ENCODE peak calls at places on chromosome 1, in eight cellular contexts. K is adrenal gland, T is prostate gland, P is lower leg skin, F is heart left ventricle, H is esophagus squamous epithelium, N is uterus, X is A549. W is an unnamed sample.

GRCh38 chr1:228379165-228379460 is 27.5 kb downstream of the TRIM11 start:
- DNase-seq in H (no peak), T (no peak), F (peak; percentile 51), K (peak; percentile 50), P (peak; percentile 88), X (no peak), N (no peak), W (no peak)

GRCh38 chr1:212980123-212980800 is 29.9 kb downstream of the VASH2 start:
- DNase-seq in T (no peak), H (no peak), N (no peak), P (peak; percentile 61), F (no peak), K (peak; percentile 74), X (no peak), W (no peak)

GRCh38 chr1:151638074-151638775 is 26.4 kb downstream of the SNX27 start:
- DNase-seq in F (no peak), T (no peak), P (no peak), H (no peak), X (no peak), N (no peak), K (no peak), W (no peak)

GRCh38 chr1:58815069-58815679 is 31.3 kb upstream of the JUN start:
- DNase-seq in K (peak; percentile 92), H (peak; percentile 33), F (peak; percentile 93), T (peak; percentile 83), X (peak; percentile 94), N (peak; percentile 85), P (peak; percentile 95), W (peak; percentile 95)

GRCh38 chr1:55285849-55286248 is 70.7 kb upstream of the USP24 start:
- DNase-seq in F (no peak), N (no peak), K (no peak), H (no peak), T (peak; percentile 56), X (peak; percentile 51), P (no peak), W (no peak)

GRCh38 chr1:61742620-61743431 is 546 bp downstream of the PATJ start:
- DNase-seq in K (peak; percentile 62), N (peak; percentile 43), F (peak; percentile 74), P (peak; percentile 86), H (no peak), T (peak; percentile 23), X (peak; percentile 42), W (peak; percentile 83)

GRCh38 chr1:71046891-71047634 is 553 bp downstream of the PTGER3 start:
- DNase-seq in N (peak; percentile 38), F (peak; percentile 66), K (peak; percentile 20), H (no peak), T (peak; percentile 12), X (no peak), P (peak; percentile 85), W (peak; percentile 79)

GRCh38 chr1:61051455-61052392 is 30.6 kb upstream of the NFIA start:
- DNase-seq in F (peak; percentile 72), K (no peak), P (peak; percentile 90), N (no peak), T (no peak), X (no peak), H (no peak), W (no peak)

GRCh38 chr1:14924455-14925325 is 228.9 kb upstream of the TMEM51 start:
- DNase-seq in N (no peak), H (no peak), T (peak; percentile 50), F (peak; percentile 79), P (no peak), K (no peak), X (no peak), W (peak; percentile 81)

GRCh38 chr1:150626150-150626549 is 3.3 kb downstream of the ENSA start:
- DNase-seq in T (no peak), K (no peak), P (no peak), X (no peak), N (no peak), H (no peak), F (no peak), W (no peak)

GRCh38 chr1:150628766-150629114 is 672 bp downstream of the ENSA start:
- DNase-seq in N (no peak), P (no peak), K (no peak), X (no peak), H (no peak), T (no peak), F (no peak), W (no peak)

GRCh38 chr1:150627821-150628410 is 1.5 kb downstream of the ENSA start:
- DNase-seq in X (no peak), P (no peak), H (no peak), T (no peak), N (no peak), F (no peak), K (no peak), W (no peak)

DNA sequence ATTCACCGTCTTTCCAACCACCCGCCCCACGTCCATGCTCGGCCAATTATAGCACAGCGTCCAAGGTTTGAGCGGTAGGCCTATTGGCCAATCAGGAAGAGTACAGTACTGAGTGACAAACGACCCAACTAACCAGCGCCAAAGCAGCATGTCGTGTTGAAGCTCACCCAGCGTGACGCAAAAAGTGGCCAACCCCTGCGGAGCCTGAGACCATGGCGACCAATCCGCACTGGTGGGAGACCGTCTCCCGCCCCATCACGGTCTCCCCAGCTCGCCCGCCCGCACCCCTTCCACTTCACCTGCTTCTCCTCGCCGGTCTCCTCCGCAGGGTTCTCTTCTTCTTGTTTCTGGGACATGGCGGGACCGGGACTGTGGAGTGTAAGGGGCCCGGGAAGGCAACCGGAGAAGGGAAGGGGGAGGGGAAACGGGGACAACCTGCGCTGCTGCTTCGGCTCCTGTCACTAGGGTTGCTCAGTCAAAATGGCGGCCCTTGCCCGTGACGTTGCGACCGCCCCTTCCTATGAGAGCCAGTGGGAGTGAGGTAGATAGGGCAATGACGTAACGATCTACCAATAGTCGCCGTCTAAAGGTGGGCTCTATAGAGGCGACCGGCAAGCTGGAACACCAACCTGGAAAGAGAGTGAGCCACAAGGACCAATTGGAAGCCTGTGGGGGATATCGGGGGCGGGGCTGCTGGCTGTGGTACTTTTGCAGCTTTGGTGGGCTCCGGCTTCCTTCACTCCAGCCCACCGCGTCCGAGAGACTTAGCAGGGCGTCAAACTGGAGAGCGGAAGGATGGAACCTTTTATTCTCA is at the start of gene ENSA:
- DNase-seq in X (peak; percentile 99), F (peak; percentile 97), H (peak; percentile 91), N (peak; percentile 99), T (peak; percentile 99), P (peak; percentile 99), K (peak; percentile 99), W (peak; percentile 98)
- TF ChIP-seq POLR2A in X (peak; percentile 58), F (peak; percentile 82), H (peak; percentile 87), N (peak; percentile 98), T (peak; percentile 93), P (no peak), K (peak; percentile 90), W (peak; percentile 88)

GRCh38 chr1:31381394-31382287 is 8.8 kb upstream of the FABP3 start:
- DNase-seq in X (no peak), H (no peak), N (no peak), T (no peak), F (no peak), P (no peak), K (peak; percentile 31), W (peak; percentile 35)

GRCh38 chr1:31387612-31388011 is 14.7 kb upstream of the FABP3 start:
- DNase-seq in P (no peak), X (no peak), H (no peak), N (no peak), F (no peak), T (no peak), K (no peak), W (no peak)

GRCh38 chr1:31380181-31380580 is 7.3 kb upstream of the FABP3 start:
- DNase-seq in K (no peak), P (no peak), N (no peak), H (no peak), T (peak; percentile 35), F (no peak), X (no peak), W (peak; percentile 38)

GRCh38 chr1:31382379-31382989 is 9.6 kb upstream of the FABP3 start:
- DNase-seq in X (no peak), T (no peak), P (no peak), H (no peak), N (no peak), K (no peak), F (no peak), W (peak; percentile 11)

DNA sequence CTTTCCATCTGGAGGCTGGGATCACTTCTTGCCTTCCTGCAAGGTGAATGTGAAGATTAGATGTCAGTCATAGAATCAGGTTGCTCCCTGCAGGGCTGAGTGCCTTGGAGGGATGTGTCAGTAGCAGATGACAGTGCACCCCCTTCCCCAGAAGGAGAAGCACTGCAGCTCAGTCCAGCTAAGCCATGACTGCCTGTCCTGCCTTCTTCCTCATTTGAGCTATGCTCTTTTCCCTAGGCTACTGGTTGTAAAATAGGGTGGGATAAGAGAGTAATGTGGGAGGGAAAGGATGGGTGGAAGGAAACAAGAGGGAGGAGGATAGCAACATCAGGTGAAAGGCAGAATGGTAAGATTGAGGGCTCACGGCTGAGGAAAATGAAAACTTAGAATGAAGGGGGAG is 11.1 kb upstream of the FABP3 start:
- DNase-seq in K (no peak), T (no peak), P (no peak), X (no peak), N (no peak), H (no peak), F (no peak), W (no peak)
- TF ChIP-seq POLR2A in K (no peak), T (no peak), P (no peak), X (no peak), N (no peak), H (no peak), F (no peak), W (no peak)

DNA sequence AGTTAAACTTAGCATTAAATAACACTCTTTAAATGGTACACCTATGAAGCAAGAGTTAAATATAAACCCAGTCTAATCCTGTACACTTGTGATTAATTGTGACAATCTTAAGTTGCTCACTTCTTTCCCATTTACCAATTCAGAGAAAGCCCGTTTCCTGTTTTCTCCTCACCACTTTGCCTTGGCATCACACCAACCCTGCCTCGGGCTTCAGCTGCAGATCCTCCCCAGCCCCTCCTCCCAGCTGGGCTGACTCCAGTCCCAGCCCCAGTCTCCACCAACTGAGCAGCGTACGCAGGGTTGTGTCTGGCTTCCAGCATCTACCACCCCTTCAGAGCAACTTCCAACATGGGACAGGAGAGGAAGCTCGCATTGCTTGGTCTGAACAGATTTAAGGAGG is 4.1 kb downstream of the PYCR2 start:
- DNase-seq in T (peak; percentile 84), X (no peak), F (peak; percentile 81), P (peak; percentile 92), K (peak; percentile 85), N (peak; percentile 68), H (no peak), W (no peak)
- TF ChIP-seq POLR2A in T (no peak), X (no peak), F (no peak), P (no peak), K (no peak), N (no peak), H (no peak), W (no peak)

GRCh38 chr1:230156068-230156467 is 89.0 kb downstream of the GALNT2 start:
- DNase-seq in T (no peak), H (no peak), P (no peak), K (no peak), N (no peak), F (no peak), X (no peak), W (no peak)

GRCh38 chr1:230155021-230155420 is 88.0 kb downstream of the GALNT2 start:
- DNase-seq in F (no peak), X (no peak), T (no peak), N (no peak), H (no peak), P (peak; percentile 71), K (no peak), W (no peak)

GRCh38 chr1:230151924-230152468 is 85.0 kb downstream of the GALNT2 start:
- DNase-seq in T (no peak), N (no peak), P (no peak), K (no peak), X (no peak), F (no peak), H (no peak), W (no peak)

GRCh38 chr1:230152999-230153398 is 86.0 kb downstream of the GALNT2 start:
- DNase-seq in K (no peak), H (no peak), F (no peak), P (no peak), T (no peak), N (no peak), X (no peak), W (no peak)

GRCh38 chr1:230153655-230154296 is 86.7 kb downstream of the GALNT2 start:
- DNase-seq in N (no peak), T (no peak), K (peak; percentile 49), X (no peak), F (no peak), P (no peak), H (no peak), W (no peak)
- TF ChIP-seq POLR2A in N (no peak), T (no peak), K (no peak), X (no peak), F (no peak), P (no peak), H (no peak), W (no peak)

W was measured in spleen.